ENCODE peak calls at places on chromosomes 4 and X, in ten cellular contexts. H is nucleus accumbens; N is BE2C; B is uterus; M is ovary; O is effector CD4-positive, alpha-beta T cell; S is mesenchymal stem cell; V is activated CD8-positive, alpha-beta T cell treated with anti-CD3 and anti-CD28 coated beads, Interleukin-2, amount 10 ng/mL, durations not matched to agents 7 days and 5 days; C is Right ventricle myocardium superior; W is iPS-NIHi11. X is an unnamed sample.

GRCh38 chr4:168631241-168632151 is 134.6 kb downstream of the PALLD start:
- DNase-seq in H (peak), N (peak), V (no peak), O (no peak), M (peak), S (peak), W (peak), B (peak), C (peak), X (peak)

GRCh38 chr4:38804654-38805295 is at the start of gene TLR1:
- DNase-seq in V (peak), H (no peak), C (no peak), M (no peak), B (no peak), O (no peak), N (no peak), S (peak), W (no peak), X (no peak)

GRCh38 chr4:37983951-37984350 is 23.8 kb downstream of the PTTG2 start:
- DNase-seq in N (no peak), B (no peak), V (no peak), W (no peak), H (no peak), C (no peak), M (no peak), O (no peak), S (no peak), X (no peak)

GRCh38 chrX:21529771-21530170 is 128.4 kb downstream of the KLHL34 start:
- DNase-seq in N (no peak), O (no peak), B (no peak), H (no peak), M (no peak), S (no peak), V (no peak), W (no peak), C (no peak), X (no peak)

GRCh38 chr4:15469402-15470148 is at the start of gene CC2D2A:
- DNase-seq in W (peak), V (no peak), M (no peak), N (no peak), O (no peak), H (no peak), S (peak), B (no peak), C (no peak), X (no peak)

GRCh38 chrX:9569875-9570274 is 105.0 kb downstream of the TBL1X start:
- DNase-seq in B (no peak), W (no peak), M (no peak), V (no peak), H (no peak), N (no peak), S (no peak), O (no peak), C (no peak), X (no peak)

GRCh38 chrX:153907456-153907855 is 3.0 kb downstream of the AVPR2 start:
- DNase-seq in S (no peak), C (no peak), N (no peak), W (no peak), H (no peak), B (no peak), V (no peak), M (no peak), O (no peak), X (peak)

GRCh38 chr4:153222162-153222789 is 18.0 kb downstream of the TRIM2 start:
- DNase-seq in B (peak), N (peak), M (peak), O (no peak), S (peak), V (peak), C (peak), W (peak), H (peak), X (peak)

GRCh38 chrX:104445591-104445990 is 120.4 kb upstream of the IL1RAPL2 start:
- DNase-seq in C (no peak), W (no peak), M (no peak), H (no peak), O (no peak), V (no peak), S (no peak), B (no peak), N (no peak), X (no peak)

GRCh38 chrX:38664285-38664684 is 102.9 kb downstream of the TSPAN7 start:
- DNase-seq in O (no peak), V (peak), W (peak), S (peak), H (no peak), M (no peak), B (no peak), C (no peak), N (peak), X (no peak)

GRCh38 chrX:119062750-119063374 is 9.9 kb upstream of the CT47C1 start:
- DNase-seq in S (no peak), V (no peak), C (no peak), N (no peak), H (no peak), O (no peak), B (no peak), M (no peak), W (peak), X (no peak)

GRCh38 chr4:132934901-132935300 is 214.2 kb upstream of the PCDH10 start:
- DNase-seq in S (no peak), C (no peak), M (no peak), V (no peak), H (no peak), W (peak), N (no peak), O (no peak), B (no peak), X (no peak)

GRCh38 chr4:61773655-61774245 is 573.6 kb downstream of the ADGRL3 start:
- DNase-seq in H (no peak), W (no peak), N (no peak), S (no peak), B (no peak), V (no peak), O (no peak), M (no peak), C (no peak), X (no peak)

GRCh38 chrX:41779058-41779564 is 55.1 kb downstream of the GPR82 start:
- DNase-seq in S (peak), C (no peak), O (no peak), V (no peak), B (no peak), W (no peak), M (no peak), N (peak), H (no peak), X (no peak)

GRCh38 chrX:1400731-1401471 is 9.0 kb upstream of the SLC25A6 start:
- DNase-seq in N (no peak), O (no peak), H (no peak), B (no peak), M (peak), W (peak), S (no peak), V (no peak), C (peak), X (peak)

GRCh38 chr4:131638776-131639175 is 1510.3 kb upstream of the PCDH10 start:
- DNase-seq in S (peak), B (no peak), C (no peak), M (no peak), H (no peak), V (no peak), O (no peak), N (no peak), W (no peak), X (no peak)

GRCh38 chr4:158280856-158281255 is 70.6 kb downstream of the TMEM144 start:
- DNase-seq in M (no peak), W (no peak), S (no peak), O (no peak), N (no peak), V (no peak), B (no peak), C (no peak), H (no peak), X (no peak)

GRCh38 chrX:129755779-129756650 is 17.2 kb downstream of the XPNPEP2 start:
- DNase-seq in C (no peak), N (no peak), S (no peak), M (no peak), B (no peak), H (no peak), W (peak), V (peak), O (no peak), X (no peak)

GRCh38 chr4:87103691-87104187 is 116.7 kb downstream of the KLHL8 start:
- DNase-seq in S (peak), V (no peak), O (peak), C (no peak), W (no peak), H (no peak), B (no peak), M (no peak), N (no peak), X (no peak)

GRCh38 chrX:136310411-136310810 is 9.6 kb downstream of the ADGRG4 start:
- DNase-seq in V (no peak), S (peak), M (no peak), H (no peak), W (peak), O (no peak), C (no peak), N (peak), B (no peak), X (no peak)

GRCh38 chr4:15521442-15522039 is 51.9 kb downstream of the CC2D2A start:
- DNase-seq in H (no peak), B (no peak), S (peak), V (no peak), M (no peak), W (no peak), N (no peak), C (no peak), O (no peak), X (no peak)

GRCh38 chrX:13091111-13091765 is 46.8 kb upstream of the FAM9C start:
- DNase-seq in N (no peak), S (no peak), C (no peak), O (no peak), B (no peak), M (no peak), W (no peak), H (no peak), V (peak), X (no peak)

GRCh38 chr4:118905546-118905945 is 16.9 kb downstream of the SYNPO2 start:
- DNase-seq in N (peak), W (no peak), S (peak), C (no peak), M (no peak), O (no peak), B (no peak), V (no peak), H (no peak), X (no peak)

GRCh38 chr4:112633477-112634235 is 3.1 kb downstream of the ZGRF1 start:
- DNase-seq in O (no peak), C (no peak), W (peak), M (no peak), S (peak), V (no peak), N (no peak), B (no peak), H (no peak), X (no peak)

GRCh38 chr4:2831611-2832308 is 11.9 kb upstream of the ADD1 start:
- DNase-seq in C (peak), N (no peak), S (no peak), V (no peak), O (no peak), M (peak), B (no peak), H (no peak), W (peak), X (peak)

GRCh38 chrX:18681996-18682395 is 10.1 kb upstream of the RS1 start:
- DNase-seq in O (no peak), S (no peak), N (no peak), C (no peak), H (no peak), B (no peak), M (no peak), W (no peak), V (no peak), X (no peak)

GRCh38 chr4:32775049-32775448 is 2054.9 kb downstream of the PCDH7 start:
- DNase-seq in S (peak), M (no peak), O (no peak), H (no peak), W (peak), N (peak), C (no peak), V (no peak), B (no peak), X (no peak)

GRCh38 chr4:36285784-36286480 is 4.5 kb downstream of the DTHD1 start:
- DNase-seq in N (no peak), M (no peak), S (no peak), C (no peak), V (peak), O (peak), B (no peak), W (no peak), H (no peak), X (no peak)

GRCh38 chrX:119667111-119667928 is 25.6 kb downstream of the SEPTIN6 start:
- DNase-seq in S (no peak), O (no peak), W (peak), M (no peak), C (peak), B (peak), N (peak), V (no peak), H (no peak), X (no peak)

GRCh38 chr4:119693127-119693526 is 64.5 kb upstream of the PDE5A start:
- DNase-seq in M (no peak), W (no peak), C (no peak), B (no peak), O (no peak), H (no peak), N (no peak), S (peak), V (no peak), X (no peak)

GRCh38 chr4:173503330-173504180 is 26.5 kb downstream of the HAND2 start:
- DNase-seq in B (no peak), M (no peak), H (no peak), W (no peak), S (no peak), C (no peak), V (no peak), O (no peak), N (no peak), X (no peak)

GRCh38 chr4:190017357-190018200 is 9.5 kb downstream of the FRG2 start:
- DNase-seq in B (no peak), S (no peak), C (no peak), M (no peak), N (peak), H (no peak), V (no peak), W (peak), O (no peak), X (no peak)

GRCh38 chr4:5165419-5166369 is 114.4 kb downstream of the STK32B start:
- DNase-seq in W (peak), O (no peak), H (no peak), M (no peak), V (no peak), B (no peak), C (no peak), S (peak), N (no peak), X (no peak)

GRCh38 chr4:139791681-139792080 is 126.1 kb downstream of the MGST2 start:
- DNase-seq in O (no peak), S (no peak), B (no peak), C (no peak), W (no peak), V (no peak), H (no peak), M (no peak), N (no peak), X (no peak)

GRCh38 chr4:114193625-114194399 is 214.4 kb upstream of the ARSJ start:
- DNase-seq in M (no peak), V (no peak), S (peak), H (no peak), C (no peak), W (no peak), B (no peak), O (no peak), N (no peak), X (no peak)

GRCh38 chr4:54085284-54085683 is 14.7 kb upstream of the GSX2 start:
- DNase-seq in B (no peak), O (no peak), W (no peak), N (peak), S (peak), M (no peak), V (peak), C (no peak), H (peak), X (no peak)

GRCh38 chrX:70485466-70485865 is 40.8 kb downstream of the DLG3 start:
- DNase-seq in N (no peak), V (no peak), H (no peak), O (no peak), S (no peak), W (no peak), C (no peak), M (no peak), B (no peak), X (no peak)

GRCh38 chr4:140330311-140330900 is 43.0 kb upstream of the SCOC start:
- DNase-seq in H (no peak), O (no peak), N (no peak), B (no peak), V (no peak), C (no peak), W (peak), S (peak), M (no peak), X (no peak)

GRCh38 chr4:47863486-47863885 is 25.6 kb upstream of the CORIN start:
- DNase-seq in C (no peak), W (no peak), N (no peak), H (no peak), V (no peak), S (no peak), O (no peak), M (no peak), B (no peak), X (no peak)

X was measured in sigmoid colon.